ENCODE peak calls at places on chromosomes 12 and 14, in five cellular contexts. O, J, C, H and E are unnamed samples.

GRCh38 chr14:104266643-104267575 is 128.5 kb downstream of the KIF26A start:
- DNase-seq in O (no peak), J (no peak), C (no peak), H (no peak), E (peak; percentile 39)

GRCh38 chr12:52837341-52837741 is 3.2 kb upstream of the KRT79 start:
- DNase-seq in O (peak; percentile 15), J (peak; percentile 12), C (no peak), H (no peak), E (no peak)

GRCh38 chr14:24198845-24199524 is 3.7 kb upstream of the TM9SF1 start:
- DNase-seq in O (no peak), J (no peak), C (no peak), H (no peak), E (no peak)

GRCh38 chr14:24941719-24942118 is 108.2 kb downstream of the STXBP6 start:
- DNase-seq in O (no peak), J (no peak), C (no peak), H (peak; percentile 29), E (no peak)

GRCh38 chr12:3988519-3989217 is 115.5 kb upstream of the PARP11 start:
- DNase-seq in O (no peak), J (no peak), C (no peak), H (no peak), E (no peak)

GRCh38 chr12:22627351-22627750 is 2.4 kb downstream of the ETNK1 start:
- DNase-seq in O (no peak), J (no peak), C (no peak), H (no peak), E (no peak)

GRCh38 chr14:61452452-61452851 is 131.1 kb downstream of the PRKCH start:
- DNase-seq in O (no peak), J (no peak), C (no peak), H (no peak), E (no peak)

GRCh38 chr12:54678131-54678530 is 30.0 kb upstream of the DCD start:
- DNase-seq in O (no peak), J (no peak), C (no peak), H (no peak), E (no peak)

GRCh38 chr14:93898731-93899130 is 28.4 kb upstream of the FAM181A start:
- DNase-seq in O (no peak), J (no peak), C (no peak), H (no peak), E (no peak)

GRCh38 chr12:124556896-124557501 is 10.4 kb downstream of the NCOR2 start:
- DNase-seq in O (no peak), J (no peak), C (no peak), H (no peak), E (no peak)

GRCh38 chr12:116092776-116093175 is 184.7 kb downstream of the MED13L start:
- DNase-seq in O (no peak), J (no peak), C (no peak), H (no peak), E (no peak)